ENCODE peak calls at places on chromosomes 4 and X, in nine cellular contexts. M is mucosa of descending colon, I is MG63, U is H4, Z is pancreas, X is GM04504, V is pons, K is activated T-cell treated with anti-CD3 and anti-CD28 coated beads for 4 hours, L is B cell. S is an unnamed sample.

GRCh38 chrX:150162141-150162540 is 201.0 kb upstream of the MAMLD1 start:
- DNase-seq in M (no peak), I (peak), U (no peak), Z (no peak), X (no peak), V (no peak), K (no peak), L (no peak), S (no peak)

GRCh38 chrX:19715711-19716638 is 171.4 kb downstream of the SH3KBP1 start:
- DNase-seq in M (no peak), I (peak), U (no peak), Z (no peak), X (no peak), V (no peak), K (no peak), L (no peak), S (no peak)

GRCh38 chrX:77966361-77966760 is 3.1 kb downstream of the PGAM4 start:
- DNase-seq in M (no peak), I (no peak), U (no peak), Z (no peak), X (no peak), V (no peak), K (no peak), L (no peak), S (no peak)

GRCh38 chr4:175776217-175776616 is 35.8 kb downstream of the GPM6A start:
- DNase-seq in M (no peak), I (no peak), U (no peak), Z (no peak), X (no peak), V (peak), K (no peak), L (no peak), S (no peak)

GRCh38 chrX:8125566-8125965 is 45.5 kb downstream of the VCX2 start:
- DNase-seq in M (peak), I (no peak), U (no peak), Z (no peak), X (no peak), V (no peak), K (no peak), L (no peak), S (no peak)

GRCh38 chr4:149264093-149264733 is 551.4 kb downstream of the IQCM start:
- DNase-seq in M (no peak), I (peak), U (peak), Z (no peak), X (peak), V (peak), K (no peak), L (no peak), S (no peak)

GRCh38 chr4:104352211-104352610 is 142.5 kb downstream of the CXXC4 start:
- DNase-seq in M (no peak), I (no peak), U (peak), Z (no peak), X (no peak), V (no peak), K (no peak), L (no peak), S (no peak)

GRCh38 chr4:89268572-89269180 is 38.9 kb downstream of the GPRIN3 start:
- DNase-seq in M (no peak), I (no peak), U (no peak), Z (no peak), X (no peak), V (no peak), K (no peak), L (no peak), S (no peak)

GRCh38 chrX:110734894-110735541 is 60.6 kb downstream of the CHRDL1 start:
- DNase-seq in M (no peak), I (peak), U (no peak), Z (no peak), X (peak), V (no peak), K (no peak), L (no peak), S (no peak)

GRCh38 chr4:121307441-121308327 is 73.1 kb downstream of the QRFPR start:
- DNase-seq in M (no peak), I (peak), U (peak), Z (no peak), X (peak), V (no peak), K (peak), L (no peak), S (no peak)

GRCh38 chr4:188822698-188823097 is 683.5 kb downstream of the TRIML1 start:
- DNase-seq in M (no peak), I (peak), U (no peak), Z (no peak), X (no peak), V (no peak), K (no peak), L (no peak), S (no peak)

GRCh38 chr4:80362578-80363181 is 27.1 kb downstream of the CFAP299 start:
- DNase-seq in M (no peak), I (peak), U (peak), Z (peak), X (no peak), V (peak), K (peak), L (no peak), S (no peak)

GRCh38 chrX:40076750-40077149 is 21.0 kb downstream of the BCOR start:
- DNase-seq in M (no peak), I (no peak), U (no peak), Z (no peak), X (no peak), V (no peak), K (no peak), L (no peak), S (no peak)

GRCh38 chrX:23783569-23784486 is 855 bp downstream of the SAT1 start:
- DNase-seq in M (no peak), I (no peak), U (no peak), Z (no peak), X (no peak), V (no peak), K (no peak), L (no peak), S (no peak)

GRCh38 chr4:104967034-104967401 is 179.7 kb upstream of the TET2 start:
- DNase-seq in M (peak), I (no peak), U (no peak), Z (no peak), X (no peak), V (peak), K (no peak), L (no peak), S (no peak)

GRCh38 chr4:90293320-90293719 is 166.1 kb downstream of the CCSER1 start:
- DNase-seq in M (no peak), I (no peak), U (no peak), Z (no peak), X (no peak), V (no peak), K (no peak), L (no peak), S (no peak)

GRCh38 chrX:8672176-8672575 is 59.8 kb downstream of the ANOS1 start:
- DNase-seq in M (no peak), I (no peak), U (no peak), Z (no peak), X (no peak), V (no peak), K (no peak), L (no peak), S (no peak)

GRCh38 chr4:1348014-1348513 is 1.1 kb downstream of the UVSSA start:
- DNase-seq in M (no peak), I (no peak), U (no peak), Z (no peak), X (no peak), V (no peak), K (no peak), L (no peak), S (peak)

GRCh38 chr4:125704726-125705125 is 390.0 kb downstream of the FAT4 start:
- DNase-seq in M (no peak), I (no peak), U (no peak), Z (no peak), X (no peak), V (no peak), K (no peak), L (no peak), S (no peak)

GRCh38 chrX:155148724-155149537 is 67.3 kb upstream of the VBP1 start:
- DNase-seq in M (no peak), I (no peak), U (no peak), Z (no peak), X (no peak), V (peak), K (peak), L (no peak), S (no peak)

GRCh38 chr4:147118523-147118922 is 172.9 kb upstream of the TTC29 start:
- DNase-seq in M (no peak), I (no peak), U (peak), Z (no peak), X (no peak), V (peak), K (no peak), L (no peak), S (no peak)

GRCh38 chr4:37981425-37981824 is 21.2 kb downstream of the PTTG2 start:
- DNase-seq in M (no peak), I (no peak), U (no peak), Z (no peak), X (no peak), V (no peak), K (no peak), L (no peak), S (no peak)

GRCh38 chrX:70062961-70063550 is 799 bp downstream of the OTUD6A start:
- DNase-seq in M (no peak), I (no peak), U (no peak), Z (no peak), X (no peak), V (no peak), K (no peak), L (no peak), S (no peak)

GRCh38 chrX:52422884-52423283 is 54.1 kb downstream of the XAGE2 start:
- DNase-seq in M (no peak), I (no peak), U (no peak), Z (no peak), X (peak), V (no peak), K (no peak), L (no peak), S (no peak)

GRCh38 chr4:102299708-102300107 is 45.6 kb downstream of the SLC39A8 start:
- DNase-seq in M (no peak), I (peak), U (peak), Z (no peak), X (peak), V (peak), K (no peak), L (peak), S (peak)

GRCh38 chrX:45803383-45803921 is 602.8 kb upstream of the DIPK2B start:
- DNase-seq in M (no peak), I (peak), U (peak), Z (no peak), X (peak), V (no peak), K (no peak), L (no peak), S (no peak)

GRCh38 chr4:152579107-152579764 is 43.3 kb upstream of the FBXW7 start:
- DNase-seq in M (no peak), I (no peak), U (no peak), Z (no peak), X (no peak), V (no peak), K (no peak), L (no peak), S (no peak)

GRCh38 chrX:44975666-44976263 is 102.8 kb downstream of the KDM6A start:
- DNase-seq in M (no peak), I (no peak), U (no peak), Z (no peak), X (no peak), V (no peak), K (no peak), L (no peak), S (no peak)

S was measured in lower lobe of right lung.